ENCODE peak calls at places on chromosome 6, in seven cellular contexts. Q, F, B, C, E, P and X are unnamed samples.

GRCh38 chr6:70241991-70242420 is 60.9 kb downstream of the COL9A1 start:
- DNase-seq in F (peak; percentile 56), C (no peak), P (no peak), E (no peak), Q (no peak), B (no peak), X (no peak)

GRCh38 chr6:22049002-22049401 is 247.8 kb downstream of the PRL start:
- DNase-seq in F (no peak), B (no peak), E (no peak), P (no peak), Q (no peak), C (no peak), X (no peak)

GRCh38 chr6:4880373-4880762 is 104.2 kb downstream of the CDYL start:
- DNase-seq in E (no peak), F (no peak), Q (no peak), P (no peak), B (no peak), C (no peak), X (no peak)

GRCh38 chr6:45560421-45560820 is 182.7 kb upstream of the SUPT3H start:
- DNase-seq in B (no peak), F (no peak), P (no peak), C (no peak), E (no peak), Q (no peak), X (no peak)

GRCh38 chr6:118720125-118720473 is 68.7 kb upstream of the CEP85L start:
- DNase-seq in B (no peak), Q (no peak), C (no peak), P (no peak), E (no peak), F (no peak), X (no peak)

GRCh38 chr6:168822376-168822775 is 381.4 kb downstream of the SMOC2 start:
- DNase-seq in B (no peak), P (no peak), F (no peak), C (no peak), E (no peak), Q (no peak), X (no peak)

GRCh38 chr6:127514396-127515227 is 4.5 kb downstream of the MTCL3 start:
- DNase-seq in E (peak; percentile 30), B (peak; percentile 46), F (no peak), P (peak; percentile 17), Q (peak; percentile 70), C (no peak), X (no peak)

GRCh38 chr6:121008553-121008952 is 325.7 kb downstream of the TBC1D32 start:
- DNase-seq in C (no peak), B (no peak), E (no peak), Q (no peak), P (no peak), F (no peak), X (no peak)

GRCh38 chr6:33759887-33760629 is 13.4 kb upstream of the IP6K3 start:
- DNase-seq in B (no peak), E (no peak), Q (no peak), F (no peak), C (no peak), P (no peak), X (no peak)

GRCh38 chr6:49978332-49979226 is 9.2 kb upstream of the DEFB113 start:
- DNase-seq in B (no peak), C (no peak), P (no peak), E (no peak), F (no peak), Q (no peak), X (no peak)

GRCh38 chr6:35318200-35318844 is 20.7 kb downstream of the DEF6 start:
- DNase-seq in Q (peak; percentile 77), E (peak; percentile 97), P (peak; percentile 91), F (peak; percentile 88), B (peak; percentile 83), C (no peak), X (peak; percentile 96)

GRCh38 chr6:20569000-20569610 is 34.8 kb downstream of the CDKAL1 start:
- DNase-seq in B (no peak), P (no peak), Q (no peak), C (no peak), F (no peak), E (no peak), X (no peak)

GRCh38 chr6:169969372-169970099 is 218.1 kb downstream of the ERMARD start:
- DNase-seq in E (no peak), P (no peak), C (no peak), B (no peak), F (peak; percentile 38), Q (no peak), X (no peak)

GRCh38 chr6:47182291-47182957 is 127.3 kb downstream of the TNFRSF21 start:
- DNase-seq in B (no peak), E (no peak), P (no peak), Q (peak; percentile 52), F (no peak), C (no peak), X (no peak)

GRCh38 chr6:99152345-99152643 is 197.2 kb downstream of the FAXC start:
- DNase-seq in Q (no peak), P (no peak), B (no peak), F (no peak), C (no peak), E (no peak), X (no peak)

GRCh38 chr6:15665237-15665636 is 2.4 kb upstream of the DTNBP1 start:
- DNase-seq in F (no peak), Q (no peak), E (no peak), C (no peak), P (no peak), B (no peak), X (no peak)

GRCh38 chr6:38269773-38270172 is 370.0 kb downstream of the BTBD9 start:
- DNase-seq in C (no peak), P (no peak), B (no peak), Q (no peak), F (no peak), E (no peak), X (no peak)

GRCh38 chr6:80508885-80509630 is 402.6 kb downstream of the BCKDHB start:
- DNase-seq in B (no peak), Q (no peak), C (no peak), E (no peak), F (no peak), P (no peak), X (no peak)

GRCh38 chr6:124783344-124783743 is 178.9 kb upstream of the RNF217 start:
- DNase-seq in F (no peak), P (no peak), C (no peak), B (no peak), E (no peak), Q (no peak), X (no peak)

GRCh38 chr6:22306741-22307466 is 10.1 kb upstream of the PRL start:
- DNase-seq in Q (no peak), F (no peak), B (no peak), C (no peak), E (no peak), P (no peak), X (no peak)

DNA sequence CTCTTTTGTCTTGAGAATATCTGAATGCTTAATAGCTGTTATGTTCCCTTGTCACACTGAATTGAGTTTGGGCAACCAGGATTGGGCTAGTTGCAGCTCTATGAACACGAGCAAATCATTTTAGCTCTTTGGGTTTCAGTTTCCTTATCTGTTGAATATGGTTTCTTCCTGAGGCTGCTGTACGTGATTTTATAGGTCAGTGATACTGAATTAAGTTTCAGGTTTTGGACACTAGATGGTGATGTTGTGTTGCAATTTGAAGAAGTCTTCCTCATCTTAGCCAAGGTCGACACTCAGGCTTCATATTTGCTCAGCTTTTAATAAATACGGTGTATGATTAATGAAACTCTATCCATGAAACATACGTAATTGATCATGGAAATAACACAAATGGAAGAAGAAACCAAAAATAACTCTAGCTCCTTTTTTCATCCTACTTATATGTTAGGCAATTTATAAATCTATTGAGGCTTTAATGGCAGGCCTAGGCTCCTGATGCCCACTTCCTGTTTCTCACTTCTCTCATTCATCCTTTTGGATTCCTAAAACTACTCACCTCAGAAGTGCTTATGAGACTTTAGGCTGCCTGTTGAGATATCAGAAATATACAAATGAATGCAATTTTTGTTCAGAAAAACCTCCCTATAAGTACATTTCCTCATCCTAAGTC is 354.1 kb upstream of the MAP3K7 start:
- DNase-seq in C (peak; percentile 80), Q (no peak), E (no peak), F (no peak), P (no peak), B (no peak), X (no peak)
- TF ChIP-seq CTCF in C (peak; percentile 76), Q (peak; percentile 43), E (peak; percentile 80), F (peak; percentile 27), P (peak; percentile 11), B (peak; percentile 65), X (peak; percentile 90)

GRCh38 chr6:137391061-137391814 is 103.0 kb downstream of the OLIG3 start:
- DNase-seq in F (no peak), B (no peak), Q (no peak), E (no peak), P (no peak), C (no peak), X (no peak)

GRCh38 chr6:137390264-137390787 is 103.9 kb downstream of the OLIG3 start:
- DNase-seq in P (no peak), E (no peak), F (no peak), Q (no peak), C (no peak), B (no peak), X (no peak)

GRCh38 chr6:137389150-137389664 is 105.0 kb downstream of the OLIG3 start:
- DNase-seq in F (no peak), E (no peak), B (no peak), P (no peak), Q (no peak), C (peak; percentile 51), X (no peak)

GRCh38 chr6:137387365-137387764 is 106.8 kb downstream of the OLIG3 start:
- DNase-seq in Q (no peak), C (no peak), F (no peak), E (no peak), B (no peak), P (no peak), X (no peak)
- TF ChIP-seq CTCF in Q (no peak), C (no peak), F (no peak), E (no peak), B (no peak), P (no peak), X (no peak)

GRCh38 chr6:133512410-133513016 is 271.4 kb downstream of the EYA4 start:
- DNase-seq in Q (peak; percentile 39), F (peak; percentile 59), P (peak; percentile 24), B (no peak), E (peak; percentile 51), C (no peak), X (no peak)
- TF ChIP-seq CTCF in Q (peak; percentile 54), F (peak; percentile 48), P (peak; percentile 38), B (peak; percentile 71), E (peak; percentile 90), C (peak; percentile 66), X (peak; percentile 97)

GRCh38 chr6:130676773-130677144 is 150.4 kb upstream of the SMLR1 start:
- DNase-seq in C (no peak), B (no peak), F (no peak), Q (no peak), P (no peak), E (no peak), X (no peak)

GRCh38 chr6:130675072-130675471 is 152.1 kb upstream of the SMLR1 start:
- DNase-seq in F (no peak), Q (no peak), B (no peak), P (no peak), E (no peak), C (no peak), X (no peak)

GRCh38 chr6:130677766-130678165 is 149.4 kb upstream of the SMLR1 start:
- DNase-seq in E (no peak), B (no peak), C (no peak), Q (no peak), F (no peak), P (no peak), X (no peak)

GRCh38 chr6:130677312-130677711 is 149.9 kb upstream of the SMLR1 start:
- DNase-seq in Q (no peak), C (no peak), E (no peak), B (no peak), F (no peak), P (no peak), X (no peak)

GRCh38 chr6:130676077-130676772 is 151.0 kb upstream of the SMLR1 start:
- DNase-seq in F (no peak), B (no peak), E (no peak), C (no peak), Q (no peak), P (peak; percentile 40), X (no peak)
- TF ChIP-seq CTCF in F (no peak), B (no peak), E (no peak), C (peak; percentile 31), Q (no peak), P (no peak), X (peak; percentile 61)